ENCODE peak calls at places on chromosomes 1 and 21, in five cellular contexts. E is GM04504; I is activated CD8-positive, alpha-beta memory T cell treated with anti-CD3 and anti-CD28 coated beads for 1 hour; U is HuH-7.5; Z is stimulated activated CD4-positive, alpha-beta T cell treated with anti-CD3 and anti-CD28 coated beads, Interleukin-2, amount 100 ng/mL, for 48 hours. X is an unnamed sample.

GRCh38 chr1:182789138-182790076 is at the start of gene NPL:
- DNase-seq in E (peak; percentile 30), I (peak; percentile 49), U (peak; percentile 54), Z (peak; percentile 75), X (peak; percentile 81)

GRCh38 chr1:70462611-70463010 is 51.5 kb downstream of the CTH start:
- DNase-seq in E (no peak), I (no peak), U (no peak), Z (no peak), X (no peak)

GRCh38 chr1:43493661-43494450 is 36.8 kb upstream of the PTPRF start:
- DNase-seq in E (no peak), I (no peak), U (peak; percentile 65), Z (no peak), X (no peak)

GRCh38 chr1:81733465-81733864 is 67.3 kb upstream of the ADGRL2 start:
- DNase-seq in E (no peak), I (no peak), U (no peak), Z (no peak), X (no peak)

GRCh38 chr1:47872871-47873270 is 124.3 kb downstream of the TRABD2B start:
- DNase-seq in E (no peak), I (no peak), U (no peak), Z (no peak), X (no peak)

GRCh38 chr21:44647222-44647552 is 973 bp downstream of the KRTAP10-11 start:
- DNase-seq in E (no peak), I (no peak), U (no peak), Z (no peak), X (no peak)

GRCh38 chr21:41865002-41865777 is 14.0 kb downstream of the PRDM15 start:
- DNase-seq in E (no peak), I (no peak), U (no peak), Z (no peak), X (peak; percentile 66)

GRCh38 chr1:201252833-201253810 is 30.2 kb upstream of the PKP1 start:
- DNase-seq in E (no peak), I (no peak), U (no peak), Z (no peak), X (no peak)

GRCh38 chr1:232767381-232768074 is 37.7 kb upstream of the MAP10 start:
- DNase-seq in E (peak; percentile 75), I (no peak), U (no peak), Z (no peak), X (no peak)

GRCh38 chr1:7519861-7520408 is 251.2 kb upstream of the VAMP3 start:
- DNase-seq in E (no peak), I (no peak), U (no peak), Z (no peak), X (no peak)

GRCh38 chr21:36889401-36889800 is 77.1 kb downstream of the HLCS start:
- DNase-seq in E (no peak), I (no peak), U (no peak), Z (no peak), X (no peak)

X was measured in K562.